ENCODE peak calls at places on chromosomes 4 and X, in five cellular contexts. One of them, this sample, is unnamed.

GRCh38 chr4:155444695-155445094 is 67.9 kb upstream of the MAP9 start:
- DNase-seq in colonic mucosa: no peak
- DNase-seq in kidney epithelial cell: no peak
- DNase-seq in AG10803: no peak
- DNase-seq in fibroblast of mammary gland: no peak
- DNase-seq in this sample: no peak

GRCh38 chr4:101993002-101993840 is 202.7 kb downstream of the BANK1 start:
- DNase-seq in colonic mucosa: no peak
- DNase-seq in kidney epithelial cell: no peak
- DNase-seq in AG10803: no peak
- DNase-seq in fibroblast of mammary gland: no peak
- DNase-seq in this sample: no peak

GRCh38 chr4:121696140-121696640 is 590 bp downstream of the ANXA5 start:
- DNase-seq in colonic mucosa: peak; percentile 77
- DNase-seq in kidney epithelial cell: no peak
- DNase-seq in AG10803: peak; percentile 90
- DNase-seq in fibroblast of mammary gland: peak; percentile 86
- DNase-seq in this sample: no peak

GRCh38 chr4:2093265-2093664 is 34.1 kb downstream of the NAT8L start:
- DNase-seq in colonic mucosa: no peak
- DNase-seq in kidney epithelial cell: no peak
- DNase-seq in AG10803: no peak
- DNase-seq in fibroblast of mammary gland: no peak
- DNase-seq in this sample: no peak

GRCh38 chr4:185011408-185011807 is 6.9 kb upstream of the HELT start:
- DNase-seq in colonic mucosa: no peak
- DNase-seq in kidney epithelial cell: no peak
- DNase-seq in AG10803: no peak
- DNase-seq in fibroblast of mammary gland: no peak
- DNase-seq in this sample: no peak

GRCh38 chr4:156378053-156378665 is 424.5 kb upstream of the CTSO start:
- DNase-seq in colonic mucosa: peak; percentile 23
- DNase-seq in kidney epithelial cell: no peak
- DNase-seq in AG10803: no peak
- DNase-seq in fibroblast of mammary gland: peak; percentile 59
- DNase-seq in this sample: no peak

GRCh38 chrX:48972214-48973164 is 845 bp upstream of the KCND1 start:
- DNase-seq in colonic mucosa: peak; percentile 53
- DNase-seq in kidney epithelial cell: no peak
- DNase-seq in AG10803: peak; percentile 43
- DNase-seq in fibroblast of mammary gland: peak; percentile 52
- DNase-seq in this sample: no peak

GRCh38 chr4:20544645-20545044 is 155.6 kb upstream of the PACRGL start:
- DNase-seq in colonic mucosa: no peak
- DNase-seq in kidney epithelial cell: no peak
- DNase-seq in AG10803: peak; percentile 63
- DNase-seq in fibroblast of mammary gland: peak; percentile 65
- DNase-seq in this sample: no peak

GRCh38 chrX:51336584-51336983 is 4.0 kb downstream of the NUDT10 start:
- DNase-seq in colonic mucosa: no peak
- DNase-seq in kidney epithelial cell: peak; percentile 14
- DNase-seq in AG10803: peak; percentile 40
- DNase-seq in fibroblast of mammary gland: peak; percentile 57
- DNase-seq in this sample: no peak

GRCh38 chr4:136036744-136037143 is 1495.5 kb downstream of the PCDH18 start:
- DNase-seq in colonic mucosa: no peak
- DNase-seq in kidney epithelial cell: peak; percentile 47
- DNase-seq in AG10803: no peak
- DNase-seq in fibroblast of mammary gland: peak; percentile 83
- DNase-seq in this sample: no peak

GRCh38 chrX:71543316-71543715 is 10.4 kb downstream of the OGT start:
- DNase-seq in colonic mucosa: no peak
- DNase-seq in kidney epithelial cell: peak; percentile 56
- DNase-seq in AG10803: peak; percentile 75
- DNase-seq in fibroblast of mammary gland: peak; percentile 85
- DNase-seq in this sample: no peak

GRCh38 chr4:182764137-182764536 is 153.0 kb downstream of the DCTD start:
- DNase-seq in colonic mucosa: no peak
- DNase-seq in kidney epithelial cell: no peak
- DNase-seq in AG10803: no peak
- DNase-seq in fibroblast of mammary gland: no peak
- DNase-seq in this sample: no peak

GRCh38 chr4:10605746-10606482 is 78.7 kb downstream of the CLNK start:
- DNase-seq in colonic mucosa: no peak
- DNase-seq in kidney epithelial cell: peak; percentile 56
- DNase-seq in AG10803: peak; percentile 38
- DNase-seq in fibroblast of mammary gland: peak; percentile 59
- DNase-seq in this sample: no peak

GRCh38 chrX:123860983-123861382 is 1.1 kb downstream of the XIAP start:
- DNase-seq in colonic mucosa: no peak
- DNase-seq in kidney epithelial cell: no peak
- DNase-seq in AG10803: no peak
- DNase-seq in fibroblast of mammary gland: peak; percentile 30
- DNase-seq in this sample: no peak

GRCh38 chr4:76811604-76812412 is 86.1 kb downstream of the SOWAHB start:
- DNase-seq in colonic mucosa: no peak
- DNase-seq in kidney epithelial cell: no peak
- DNase-seq in AG10803: peak; percentile 88
- DNase-seq in fibroblast of mammary gland: peak; percentile 49
- DNase-seq in this sample: peak; percentile 75

GRCh38 chrX:112851161-112851779 is 10.6 kb upstream of the AMOT start:
- DNase-seq in colonic mucosa: no peak
- DNase-seq in kidney epithelial cell: no peak
- DNase-seq in AG10803: no peak
- DNase-seq in fibroblast of mammary gland: no peak
- DNase-seq in this sample: no peak

GRCh38 chr4:174663254-174663653 is 141.0 kb upstream of the HPGD start:
- DNase-seq in colonic mucosa: no peak
- DNase-seq in kidney epithelial cell: no peak
- DNase-seq in AG10803: peak; percentile 64
- DNase-seq in fibroblast of mammary gland: peak; percentile 44
- DNase-seq in this sample: no peak

GRCh38 chrX:12978205-12979010 is 3.5 kb downstream of the TMSB4X start:
- DNase-seq in colonic mucosa: peak; percentile 70
- DNase-seq in kidney epithelial cell: no peak
- DNase-seq in AG10803: peak; percentile 85
- DNase-seq in fibroblast of mammary gland: peak; percentile 91
- DNase-seq in this sample: peak; percentile 75

GRCh38 chrX:21725498-21725897 is 32.4 kb downstream of the SMPX start:
- DNase-seq in colonic mucosa: no peak
- DNase-seq in kidney epithelial cell: no peak
- DNase-seq in AG10803: peak; percentile 45
- DNase-seq in fibroblast of mammary gland: peak; percentile 64
- DNase-seq in this sample: no peak

GRCh38 chrX:151416521-151417048 is 19.6 kb downstream of the VMA21 start:
- DNase-seq in colonic mucosa: no peak
- DNase-seq in kidney epithelial cell: no peak
- DNase-seq in AG10803: no peak
- DNase-seq in fibroblast of mammary gland: no peak
- DNase-seq in this sample: no peak

GRCh38 chr4:42397635-42398447 is 553 bp downstream of the SHISA3 start:
- DNase-seq in colonic mucosa: no peak
- DNase-seq in kidney epithelial cell: no peak
- DNase-seq in AG10803: no peak
- DNase-seq in fibroblast of mammary gland: no peak
- DNase-seq in this sample: no peak

GRCh38 chrX:138745215-138745614 is 33.7 kb upstream of the FGF13 start:
- DNase-seq in colonic mucosa: peak; percentile 36
- DNase-seq in kidney epithelial cell: no peak
- DNase-seq in AG10803: peak; percentile 53
- DNase-seq in fibroblast of mammary gland: peak; percentile 62
- DNase-seq in this sample: no peak

GRCh38 chr4:95551653-95552052 is 2.9 kb upstream of the UNC5C start:
- DNase-seq in colonic mucosa: no peak
- DNase-seq in kidney epithelial cell: no peak
- DNase-seq in AG10803: no peak
- DNase-seq in fibroblast of mammary gland: no peak
- DNase-seq in this sample: no peak

GRCh38 chrX:51507551-51507950 is 11.2 kb upstream of the NUDT11 start:
- DNase-seq in colonic mucosa: no peak
- DNase-seq in kidney epithelial cell: no peak
- DNase-seq in AG10803: no peak
- DNase-seq in fibroblast of mammary gland: no peak
- DNase-seq in this sample: no peak

GRCh38 chrX:68978211-68978780 is 149.5 kb downstream of the EFNB1 start:
- DNase-seq in colonic mucosa: no peak
- DNase-seq in kidney epithelial cell: no peak
- DNase-seq in AG10803: peak; percentile 49
- DNase-seq in fibroblast of mammary gland: peak; percentile 7
- DNase-seq in this sample: no peak

GRCh38 chr4:55446578-55446922 is 50.8 kb downstream of the TMEM165 start:
- DNase-seq in colonic mucosa: no peak
- DNase-seq in kidney epithelial cell: no peak
- DNase-seq in AG10803: no peak
- DNase-seq in fibroblast of mammary gland: peak; percentile 41
- DNase-seq in this sample: no peak

GRCh38 chr4:183256756-183257385 is 63.2 kb downstream of the CLDN22 start:
- DNase-seq in colonic mucosa: no peak
- DNase-seq in kidney epithelial cell: no peak
- DNase-seq in AG10803: peak; percentile 54
- DNase-seq in fibroblast of mammary gland: peak; percentile 56
- DNase-seq in this sample: no peak

GRCh38 chrX:151722241-151722846 is 6.5 kb downstream of the FATE1 start:
- DNase-seq in colonic mucosa: peak; percentile 24
- DNase-seq in kidney epithelial cell: no peak
- DNase-seq in AG10803: peak; percentile 32
- DNase-seq in fibroblast of mammary gland: peak; percentile 13
- DNase-seq in this sample: no peak

GRCh38 chr4:76640252-76640925 is 205.4 kb downstream of the SHROOM3 start:
- DNase-seq in colonic mucosa: no peak
- DNase-seq in kidney epithelial cell: no peak
- DNase-seq in AG10803: no peak
- DNase-seq in fibroblast of mammary gland: no peak
- DNase-seq in this sample: no peak

GRCh38 chrX:40304115-40304514 is 206.4 kb upstream of the BCOR start:
- DNase-seq in colonic mucosa: no peak
- DNase-seq in kidney epithelial cell: no peak
- DNase-seq in AG10803: no peak
- DNase-seq in fibroblast of mammary gland: no peak
- DNase-seq in this sample: no peak

GRCh38 chrX:40299502-40300118 is 201.9 kb upstream of the BCOR start:
- DNase-seq in colonic mucosa: no peak
- DNase-seq in kidney epithelial cell: no peak
- DNase-seq in AG10803: no peak
- DNase-seq in fibroblast of mammary gland: no peak
- DNase-seq in this sample: no peak

GRCh38 chrX:40300286-40300890 is 202.6 kb upstream of the BCOR start:
- DNase-seq in colonic mucosa: no peak
- DNase-seq in kidney epithelial cell: no peak
- DNase-seq in AG10803: no peak
- DNase-seq in fibroblast of mammary gland: no peak
- DNase-seq in this sample: no peak

GRCh38 chrX:40307871-40308270 is 210.1 kb upstream of the BCOR start:
- DNase-seq in colonic mucosa: no peak
- DNase-seq in kidney epithelial cell: no peak
- DNase-seq in AG10803: no peak
- DNase-seq in fibroblast of mammary gland: no peak
- DNase-seq in this sample: no peak

DNA sequence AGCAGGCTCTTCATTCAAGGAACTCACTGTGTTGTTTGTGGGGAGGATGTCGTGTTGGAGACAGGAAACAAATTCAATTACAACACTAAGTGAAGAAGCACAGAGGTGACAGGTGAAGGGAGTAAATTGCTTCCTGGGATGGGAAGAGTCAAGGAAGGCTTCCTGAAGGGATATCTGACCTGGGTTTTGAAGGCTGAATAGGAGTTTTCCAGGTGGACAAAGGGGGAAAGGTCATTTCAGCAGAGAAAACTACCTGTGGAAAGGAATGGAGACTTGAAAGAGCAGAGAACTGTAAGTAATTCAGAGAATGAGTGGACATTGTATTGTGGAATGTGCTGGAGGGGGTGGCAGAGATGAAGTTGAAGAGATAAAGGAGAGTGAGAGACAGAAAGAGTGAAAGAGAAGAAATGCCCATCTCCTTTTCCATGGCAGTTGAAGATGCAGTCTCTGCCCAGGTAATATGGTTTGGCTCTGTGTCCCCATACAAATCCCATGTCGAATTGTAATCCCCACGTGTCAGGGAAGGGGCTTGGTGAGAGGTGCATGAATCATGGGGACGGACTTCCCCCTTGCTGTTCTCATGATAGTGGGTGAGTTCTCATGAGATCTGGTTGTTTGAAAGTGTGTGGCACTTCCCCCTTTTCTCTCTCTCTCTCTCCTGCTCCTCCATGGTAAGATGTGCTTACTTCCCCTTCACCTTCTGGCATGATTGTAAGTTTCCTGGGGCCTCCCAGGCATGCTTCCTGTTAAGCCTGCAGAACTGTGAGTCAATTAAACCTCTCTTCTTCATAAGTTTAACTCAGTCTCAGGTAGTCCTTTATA is 205.7 kb upstream of the BCOR start:
- DNase-seq in colonic mucosa: no peak
- DNase-seq in kidney epithelial cell: no peak
- DNase-seq in AG10803: no peak
- DNase-seq in fibroblast of mammary gland: no peak
- DNase-seq in this sample: no peak
- TF ChIP-seq CTCF in colonic mucosa: no peak
- TF ChIP-seq CTCF in kidney epithelial cell: no peak
- TF ChIP-seq CTCF in AG10803: no peak
- TF ChIP-seq CTCF in fibroblast of mammary gland: no peak
- TF ChIP-seq CTCF in this sample: no peak

GRCh38 chrX:153641575-153642312 is 5.3 kb upstream of the DUSP9 start:
- DNase-seq in colonic mucosa: no peak
- DNase-seq in kidney epithelial cell: no peak
- DNase-seq in AG10803: no peak
- DNase-seq in fibroblast of mammary gland: no peak
- DNase-seq in this sample: no peak
- H3K4me3 ChIP-seq in colonic mucosa: no peak overlapping the region
- H3K4me3 ChIP-seq in kidney epithelial cell: no peak overlapping the region
- H3K4me3 ChIP-seq in AG10803: no peak overlapping the region
- H3K4me3 ChIP-seq in fibroblast of mammary gland: no peak overlapping the region
- H3K4me3 ChIP-seq in this sample: no peak overlapping the region

DNA sequence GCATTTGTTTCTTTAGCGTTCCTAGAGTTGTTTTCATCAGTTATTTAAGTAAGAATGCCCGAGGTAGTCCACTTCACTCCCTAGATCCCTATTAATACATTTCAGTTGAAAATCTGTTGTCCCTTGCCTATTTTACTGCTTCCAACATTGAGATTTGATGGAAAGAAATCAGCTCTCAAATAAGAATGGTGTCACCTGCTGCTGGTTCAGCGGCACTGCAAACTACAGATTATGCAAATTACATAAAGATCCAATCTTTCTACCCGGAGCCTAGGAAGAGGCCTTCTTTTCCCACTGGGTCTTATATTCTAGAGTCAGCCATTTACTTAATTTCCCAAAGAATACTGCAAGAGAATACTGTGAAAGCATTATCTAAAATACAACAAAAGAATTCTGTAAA is 597.6 kb upstream of the MAGEB2 start:
- DNase-seq in colonic mucosa: no peak
- DNase-seq in kidney epithelial cell: no peak
- DNase-seq in AG10803: no peak
- DNase-seq in fibroblast of mammary gland: peak; percentile 8
- DNase-seq in this sample: no peak
- TF ChIP-seq CTCF in colonic mucosa: no peak
- TF ChIP-seq CTCF in kidney epithelial cell: peak; percentile 15
- TF ChIP-seq CTCF in AG10803: no peak
- TF ChIP-seq CTCF in fibroblast of mammary gland: no peak
- TF ChIP-seq CTCF in this sample: no peak

GRCh38 chrX:103253608-103254007 is 1.3 kb downstream of the TCEAL8 start:
- DNase-seq in colonic mucosa: no peak
- DNase-seq in kidney epithelial cell: no peak
- DNase-seq in AG10803: peak; percentile 1
- DNase-seq in fibroblast of mammary gland: peak; percentile 14
- DNase-seq in this sample: no peak
- H3K4me3 ChIP-seq in colonic mucosa: peak overlapping the region; percentile 36
- H3K4me3 ChIP-seq in kidney epithelial cell: peak overlapping the region; percentile 70
- H3K4me3 ChIP-seq in AG10803: peak overlapping the region; percentile 75
- H3K4me3 ChIP-seq in fibroblast of mammary gland: peak overlapping the region; percentile 66
- H3K4me3 ChIP-seq in this sample: peak overlapping the region; percentile 73

GRCh38 chr4:71549516-71550160 is 210.8 kb downstream of the SLC4A4 start:
- DNase-seq in colonic mucosa: no peak
- DNase-seq in kidney epithelial cell: no peak
- DNase-seq in AG10803: no peak
- DNase-seq in fibroblast of mammary gland: no peak
- DNase-seq in this sample: no peak
- TF ChIP-seq CTCF in colonic mucosa: no peak
- TF ChIP-seq CTCF in kidney epithelial cell: no peak
- TF ChIP-seq CTCF in AG10803: no peak
- TF ChIP-seq CTCF in fibroblast of mammary gland: no peak
- TF ChIP-seq CTCF in this sample: no peak

This sample was measured in AG04449.